ENCODE peak calls at places on chromosomes 13 and 19, in eight cellular contexts. G, F, I, W, H, L, P and A are unnamed samples.

GRCh38 chr13:51453959-51454703 is 1.3 kb upstream of the INTS6 start:
- DNase-seq in W (peak), I (peak), F (no peak), P (peak), H (peak), L (no peak), G (peak), A (peak)

GRCh38 chr13:46043647-46044046 is 8.9 kb downstream of the ZC3H13 start:
- DNase-seq in P (no peak), W (no peak), L (no peak), F (no peak), I (no peak), G (no peak), H (no peak), A (no peak)

GRCh38 chr13:41645313-41645712 is 188.0 kb downstream of the RGCC start:
- DNase-seq in P (no peak), I (no peak), G (peak), F (no peak), H (peak), W (peak), L (no peak), A (peak)

GRCh38 chr13:26558074-26558805 is 757 bp downstream of the WASF3 start:
- DNase-seq in P (no peak), H (peak), W (no peak), G (peak), I (peak), F (no peak), L (no peak), A (peak)

GRCh38 chr19:4042731-4043082 is 24.0 kb downstream of the ZBTB7A start:
- DNase-seq in G (no peak), H (no peak), I (no peak), F (no peak), P (no peak), L (no peak), W (no peak), A (no peak)

GRCh38 chr19:743168-743687 is 7.7 kb upstream of the MISP start:
- DNase-seq in I (no peak), P (no peak), L (no peak), H (no peak), W (no peak), F (no peak), G (no peak), A (no peak)

GRCh38 chr19:38482496-38482895 is 49.0 kb downstream of the RYR1 start:
- DNase-seq in W (no peak), L (no peak), H (no peak), I (no peak), G (no peak), P (no peak), F (no peak), A (no peak)

GRCh38 chr13:113291997-113292862 is 4.8 kb upstream of the LAMP1 start:
- DNase-seq in G (peak), H (peak), L (no peak), W (no peak), F (no peak), P (no peak), I (peak), A (peak)

GRCh38 chr19:43809762-43810696 is 7.8 kb upstream of the LYPD5 start:
- DNase-seq in F (no peak), G (peak), I (peak), H (peak), W (no peak), P (peak), L (no peak), A (peak)

GRCh38 chr13:30404207-30404606 is 18.1 kb upstream of the UBE2L5 start:
- DNase-seq in H (peak), F (no peak), L (no peak), P (no peak), I (no peak), W (no peak), G (no peak), A (no peak)

GRCh38 chr19:35641515-35642151 is at the start of gene ETV2:
- DNase-seq in L (no peak), P (peak), W (no peak), H (peak), F (no peak), I (peak), G (peak), A (peak)

GRCh38 chr13:53189162-53189561 is 160.5 kb downstream of the OLFM4 start:
- DNase-seq in H (no peak), W (no peak), L (no peak), I (no peak), F (no peak), G (no peak), P (no peak), A (no peak)

GRCh38 chr13:109874921-109875454 is 88.6 kb upstream of the IRS2 start:
- DNase-seq in G (peak), F (no peak), P (no peak), H (peak), I (no peak), L (no peak), W (no peak), A (peak)

GRCh38 chr13:78192721-78193120 is 274.1 kb upstream of the EDNRB start:
- DNase-seq in L (no peak), H (peak), W (no peak), G (no peak), P (no peak), F (no peak), I (no peak), A (peak)

GRCh38 chr13:51068501-51068900 is 42.6 kb downstream of the C13orf42 start:
- DNase-seq in I (no peak), W (no peak), L (no peak), H (no peak), F (no peak), P (no peak), G (no peak), A (no peak)

GRCh38 chr19:1237754-1238372 is at the start of gene CBARP:
- DNase-seq in W (no peak), L (no peak), P (no peak), F (no peak), H (no peak), G (peak), I (peak), A (no peak)

DNA sequence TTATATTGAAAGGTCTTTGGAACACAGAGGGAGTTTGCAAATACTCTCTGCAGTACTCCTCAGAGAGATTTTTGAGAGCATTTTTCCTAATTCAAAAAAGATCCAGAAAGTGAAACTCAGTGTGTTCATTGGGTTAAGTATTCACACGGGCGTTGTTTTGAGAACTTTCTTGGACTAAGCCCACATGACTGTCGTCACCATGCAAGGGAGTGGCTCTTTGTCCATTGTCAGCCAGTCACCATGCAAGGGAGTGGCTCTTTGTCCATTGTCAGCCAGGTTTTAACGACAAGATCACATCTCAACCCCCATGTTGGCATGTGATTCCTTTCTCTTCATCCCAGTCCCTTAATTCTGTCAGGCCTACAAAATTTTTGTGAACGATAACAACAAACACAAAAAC is 81.2 kb upstream of the STK24 start:
- DNase-seq in I (no peak), P (no peak), W (no peak), G (peak), F (no peak), L (no peak), H (peak), A (no peak)
- TF ChIP-seq CTCF in I (no peak), P (no peak), W (no peak), G (no peak), F (no peak), L (no peak), H (no peak), A (no peak)

GRCh38 chr19:9768175-9769112 is at the start of gene ZNF846:
- DNase-seq in H (peak), G (peak), I (peak), P (peak), F (peak), W (peak), L (peak), A (peak)
- TF ChIP-seq CTCF in H (no peak), G (no peak), I (no peak), P (no peak), F (no peak), W (no peak), L (no peak), A (no peak)

GRCh38 chr13:39601636-39602035 is 1.4 kb downstream of the LHFPL6 start:
- DNase-seq in W (no peak), G (no peak), P (no peak), L (no peak), H (no peak), I (no peak), F (no peak), A (no peak)

GRCh38 chr13:39602614-39603366 is at the start of gene LHFPL6:
- DNase-seq in H (peak), P (peak), F (peak), G (peak), W (peak), I (peak), L (peak), A (peak)

GRCh38 chr13:39599842-39600241 is 3.2 kb downstream of the LHFPL6 start:
- DNase-seq in L (no peak), P (no peak), G (peak), F (no peak), I (peak), W (no peak), H (peak), A (no peak)

GRCh38 chr13:39602277-39602613 is 748 bp downstream of the LHFPL6 start:
- DNase-seq in H (peak), L (no peak), G (no peak), P (peak), F (no peak), W (no peak), I (no peak), A (no peak)

GRCh38 chr13:39600766-39601165 is 2.2 kb downstream of the LHFPL6 start:
- DNase-seq in F (no peak), L (no peak), H (peak), W (peak), P (peak), I (no peak), G (no peak), A (no peak)
- TF ChIP-seq CTCF in F (peak), L (no peak), H (peak), W (no peak), P (peak), I (peak), G (peak), A (peak)

GRCh38 chr19:12137541-12137940 is 2.6 kb downstream of the ZNF20 start:
- DNase-seq in G (no peak), P (peak), H (peak), L (no peak), F (no peak), I (no peak), W (no peak), A (no peak)
- TF ChIP-seq CTCF in G (peak), P (peak), H (peak), L (no peak), F (no peak), I (no peak), W (no peak), A (no peak)

DNA sequence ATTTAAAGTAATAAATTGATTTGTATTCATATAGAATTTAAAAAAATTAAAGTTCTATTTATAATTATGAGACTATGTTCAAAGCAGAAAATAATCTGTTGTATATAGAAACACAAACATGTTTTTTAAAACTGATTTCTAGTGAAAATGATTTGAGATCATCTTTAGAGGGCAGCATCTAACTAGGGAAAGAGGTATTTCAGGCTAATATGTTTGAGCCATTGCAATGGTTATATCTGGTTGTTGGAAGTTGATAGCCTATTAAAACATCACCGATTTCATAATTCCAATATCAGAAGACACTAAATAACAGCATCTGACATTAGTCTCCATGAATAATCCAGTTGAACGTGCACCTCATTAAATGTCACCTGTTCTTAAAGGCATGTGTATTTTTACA is 79.8 kb upstream of the SLITRK6 start:
- DNase-seq in I (no peak), W (no peak), H (no peak), G (no peak), P (no peak), L (no peak), F (no peak), A (no peak)
- TF ChIP-seq CTCF in I (no peak), W (no peak), H (no peak), G (no peak), P (no peak), L (no peak), F (no peak), A (no peak)

GRCh38 chr13:20492036-20492435 is 33.6 kb downstream of the CRYL1 start:
- DNase-seq in P (no peak), F (no peak), H (peak), W (no peak), G (peak), L (no peak), I (no peak), A (peak)

GRCh38 chr13:20495087-20496023 is 30.3 kb downstream of the CRYL1 start:
- DNase-seq in P (peak), F (peak), H (peak), W (peak), L (no peak), G (peak), I (peak), A (peak)

GRCh38 chr13:20489185-20489820 is 36.4 kb downstream of the CRYL1 start:
- DNase-seq in F (peak), W (peak), P (peak), G (no peak), L (no peak), I (no peak), H (peak), A (peak)

GRCh38 chr13:20494656-20495055 is 31.0 kb downstream of the CRYL1 start:
- DNase-seq in W (no peak), P (no peak), F (no peak), G (no peak), I (no peak), L (no peak), H (no peak), A (no peak)

DNA sequence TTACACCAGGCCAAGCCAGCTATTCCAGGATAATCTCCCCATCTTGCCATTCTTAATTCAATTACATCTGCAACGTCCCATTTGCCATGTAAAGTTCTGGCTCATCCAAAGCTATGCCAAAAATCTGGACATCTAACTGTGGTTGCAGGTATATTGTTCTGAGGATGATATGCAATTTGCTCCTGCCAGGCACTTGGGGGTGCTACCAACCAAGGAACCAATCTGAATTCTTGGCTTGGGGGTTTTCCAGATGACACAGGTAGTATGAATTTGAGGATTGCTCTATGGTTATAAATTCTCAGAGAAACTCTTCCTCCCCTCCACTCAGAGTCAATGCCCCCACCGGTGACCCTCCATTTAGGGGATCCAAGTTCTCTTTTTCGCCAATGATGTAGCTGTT is 33.0 kb downstream of the CRYL1 start:
- DNase-seq in P (peak), W (no peak), L (no peak), F (no peak), H (peak), G (peak), I (no peak), A (peak)
- TF ChIP-seq CTCF in P (peak), W (peak), L (peak), F (peak), H (no peak), G (peak), I (peak), A (peak)

GRCh38 chr13:35824395-35824794 is 306.8 kb downstream of the DCLK1 start:
- DNase-seq in F (peak), W (no peak), L (no peak), P (no peak), I (no peak), G (no peak), H (no peak), A (no peak)

GRCh38 chr13:35830850-35831450 is 300.2 kb downstream of the DCLK1 start:
- DNase-seq in H (no peak), P (no peak), L (no peak), G (no peak), W (no peak), I (no peak), F (no peak), A (no peak)

GRCh38 chr13:35824825-35825224 is 306.4 kb downstream of the DCLK1 start:
- DNase-seq in F (no peak), W (no peak), H (no peak), L (no peak), P (no peak), G (no peak), I (no peak), A (no peak)

GRCh38 chr13:35822666-35823065 is 308.5 kb downstream of the DCLK1 start:
- DNase-seq in G (no peak), W (no peak), F (no peak), L (no peak), H (no peak), I (no peak), P (no peak), A (no peak)

GRCh38 chr13:35826626-35827254 is 304.4 kb downstream of the DCLK1 start:
- DNase-seq in I (no peak), L (no peak), P (peak), F (no peak), G (no peak), H (no peak), W (no peak), A (no peak)
- TF ChIP-seq CTCF in I (peak), L (peak), P (peak), F (no peak), G (no peak), H (peak), W (no peak), A (no peak)